ENCODE peak calls at places on chromosomes 6 and 20, in six cellular contexts. W is CD4-positive, alpha-beta T cell; H is GM04504; J is AG08396; K is iPS-NIHi11; B is central memory CD4-positive, alpha-beta T cell. I is an unnamed sample.

GRCh38 chr6:137926207-137926731 is 59.2 kb downstream of the TNFAIP3 start:
- DNase-seq in H (peak), K (peak), B (no peak), J (peak), W (no peak), I (no peak)

GRCh38 chr6:95091823-95092436 is 485.4 kb upstream of the MANEA start:
- DNase-seq in J (peak), B (no peak), W (no peak), H (peak), K (peak), I (no peak)

GRCh38 chr6:47275640-47276039 is 34.1 kb downstream of the TNFRSF21 start:
- DNase-seq in W (no peak), H (no peak), K (no peak), B (no peak), J (no peak), I (no peak)

GRCh38 chr6:125117818-125118217 is 35.8 kb upstream of the TPD52L1 start:
- DNase-seq in J (no peak), B (no peak), W (no peak), K (no peak), H (no peak), I (no peak)

GRCh38 chr6:1618305-1619105 is 8.8 kb downstream of the FOXC1 start:
- DNase-seq in H (no peak), J (no peak), K (no peak), W (no peak), B (no peak), I (no peak)

GRCh38 chr20:47857994-47858557 is 72.8 kb upstream of the SULF2 start:
- DNase-seq in J (no peak), H (no peak), W (no peak), B (no peak), K (no peak), I (no peak)

GRCh38 chr6:158321960-158322359 is 9.7 kb downstream of the TULP4 start:
- DNase-seq in K (no peak), H (peak), W (no peak), J (peak), B (no peak), I (no peak)

GRCh38 chr20:19934792-19935491 is 82.2 kb upstream of the NAA20 start:
- DNase-seq in K (no peak), H (no peak), J (no peak), B (no peak), W (no peak), I (no peak)

GRCh38 chr6:35238843-35239289 is 20.7 kb upstream of the ZNF76 start:
- DNase-seq in B (no peak), H (no peak), J (no peak), K (peak), W (no peak), I (no peak)

GRCh38 chr6:161523367-161523766 is 249.5 kb upstream of the AGPAT4 start:
- DNase-seq in J (no peak), K (no peak), B (no peak), W (no peak), H (no peak), I (no peak)

GRCh38 chr6:99951016-99951805 is 42.8 kb downstream of the MCHR2 start:
- DNase-seq in W (no peak), B (no peak), J (no peak), K (no peak), H (no peak), I (no peak)

GRCh38 chr20:34475979-34476736 is 40.1 kb upstream of the DYNLRB1 start:
- DNase-seq in B (peak), J (peak), H (no peak), W (peak), K (peak), I (no peak)

GRCh38 chr6:140203611-140204553 is 829.4 kb upstream of the CITED2 start:
- DNase-seq in B (no peak), H (peak), K (no peak), W (no peak), J (peak), I (no peak)

GRCh38 chr20:1619861-1620444 is at the start of gene SIRPB1:
- DNase-seq in H (no peak), K (no peak), W (no peak), B (no peak), J (no peak), I (no peak)

GRCh38 chr6:90180526-90180925 is 116.1 kb downstream of the BACH2 start:
- DNase-seq in J (no peak), H (no peak), B (no peak), K (no peak), W (no peak), I (no peak)

GRCh38 chr6:41000248-41000647 is 38.8 kb downstream of the UNC5CL start:
- DNase-seq in J (no peak), W (no peak), H (no peak), B (no peak), K (no peak), I (no peak)

GRCh38 chr6:26087284-26088115 is at the start of gene HFE:
- DNase-seq in J (peak), W (peak), B (peak), K (peak), H (no peak), I (no peak)

GRCh38 chr20:62451970-62452369 is 23.8 kb downstream of the GATA5 start:
- DNase-seq in J (no peak), K (no peak), W (no peak), B (no peak), H (no peak), I (no peak)

GRCh38 chr6:158422629-158423238 is 110.5 kb downstream of the TULP4 start:
- DNase-seq in J (no peak), B (no peak), H (no peak), K (no peak), W (no peak), I (no peak)

GRCh38 chr6:25629202-25629584 is 22.8 kb upstream of the SCGN start:
- DNase-seq in H (no peak), J (no peak), W (no peak), K (no peak), B (no peak), I (peak)

GRCh38 chr6:36546664-36546957 is 668 bp downstream of the STK38 start:
- DNase-seq in H (no peak), B (no peak), W (no peak), K (no peak), J (no peak), I (no peak)

I was measured in NCI-H1930.